ENCODE peak calls at places on chromosomes 4 and X, in six cellular contexts. G is IMR-90, P is OCI-LY7, I is right atrium auricular region, B is GM23248, H is tibial artery. Z is an unnamed sample.

GRCh38 chrX:98654565-98654964 is 1755.5 kb downstream of the PCDH19 start:
- DNase-seq in I (no peak), P (no peak), H (no peak), B (no peak), G (no peak), Z (no peak)

GRCh38 chrX:69137371-69137881 is 27.8 kb downstream of the PJA1 start:
- DNase-seq in G (peak; percentile 75), I (no peak), B (peak; percentile 64), H (no peak), P (no peak), Z (no peak)

GRCh38 chr4:1323635-1324442 is 23.2 kb upstream of the UVSSA start:
- DNase-seq in B (peak; percentile 85), G (peak; percentile 97), P (no peak), I (no peak), H (no peak), Z (no peak)

GRCh38 chr4:68489338-68489737 is 42.1 kb downstream of the TMPRSS11E start:
- DNase-seq in G (no peak), B (no peak), H (peak; percentile 54), I (no peak), P (no peak), Z (no peak)

GRCh38 chr4:169774466-169775445 is 17.0 kb upstream of the HPF1 start:
- DNase-seq in B (peak; percentile 16), G (no peak), H (no peak), P (no peak), I (no peak), Z (peak; percentile 12)

GRCh38 chr4:94175553-94176260 is 32.0 kb upstream of the SMARCAD1 start:
- DNase-seq in G (no peak), B (no peak), H (no peak), I (no peak), P (no peak), Z (no peak)

GRCh38 chr4:81421346-81422218 is 50.1 kb downstream of the RASGEF1B start:
- DNase-seq in I (no peak), B (peak; percentile 36), P (peak; percentile 57), H (no peak), G (peak; percentile 56), Z (no peak)

GRCh38 chr4:108651068-108651794 is 832 bp downstream of the OSTC start:
- DNase-seq in G (peak; percentile 72), B (peak; percentile 93), P (peak; percentile 45), H (no peak), I (no peak), Z (no peak)

GRCh38 chr4:8152865-8153257 is 5.8 kb downstream of the ABLIM2 start:
- DNase-seq in B (no peak), G (no peak), H (no peak), P (no peak), I (no peak), Z (no peak)

GRCh38 chr4:168781341-168781740 is 228.7 kb downstream of the CBR4 start:
- DNase-seq in P (no peak), I (no peak), G (no peak), B (no peak), H (no peak), Z (no peak)

GRCh38 chr4:41258783-41259182 is 2.1 kb downstream of the UCHL1 start:
- DNase-seq in G (peak; percentile 86), I (peak; percentile 61), P (peak; percentile 71), B (peak; percentile 82), H (no peak), Z (no peak)

GRCh38 chr4:3462790-3463415 is at the start of gene DOK7:
- DNase-seq in P (no peak), H (peak; percentile 85), G (no peak), B (peak; percentile 17), I (no peak), Z (no peak)

GRCh38 chrX:45952030-45952429 is 593.2 kb downstream of the ZNF674 start:
- DNase-seq in I (no peak), B (no peak), P (no peak), G (no peak), H (no peak), Z (no peak)

GRCh38 chr4:10688022-10688421 is 3.5 kb upstream of the CLNK start:
- DNase-seq in P (no peak), B (no peak), H (no peak), G (no peak), I (no peak), Z (no peak)

GRCh38 chr4:41361831-41362646 is 105.3 kb downstream of the UCHL1 start:
- DNase-seq in H (no peak), G (no peak), P (no peak), B (peak; percentile 36), I (no peak), Z (no peak)

GRCh38 chr4:81682492-81682891 is 210.8 kb upstream of the RASGEF1B start:
- DNase-seq in B (no peak), I (no peak), H (no peak), P (no peak), G (no peak), Z (no peak)

GRCh38 chrX:16239211-16239610 is 71.9 kb downstream of the MAGEB17 start:
- DNase-seq in P (no peak), I (no peak), G (peak; percentile 88), H (no peak), B (peak; percentile 64), Z (no peak)

GRCh38 chr4:71239365-71239764 is 99.5 kb upstream of the SLC4A4 start:
- DNase-seq in P (no peak), H (no peak), G (peak; percentile 66), B (peak; percentile 66), I (no peak), Z (no peak)

GRCh38 chr4:183287309-183287659 is 32.8 kb downstream of the CLDN22 start:
- DNase-seq in I (no peak), P (no peak), H (no peak), G (no peak), B (no peak), Z (no peak)

GRCh38 chr4:93384897-93385296 is 443.7 kb upstream of the ATOH1 start:
- DNase-seq in H (no peak), P (no peak), G (peak; percentile 81), I (no peak), B (no peak), Z (no peak)

GRCh38 chrX:55767100-55767499 is 49.6 kb downstream of the RRAGB start:
- DNase-seq in G (peak; percentile 31), I (no peak), B (peak; percentile 5), P (no peak), H (no peak), Z (no peak)

GRCh38 chr4:8247047-8247930 is 22.3 kb upstream of the HTRA3 start:
- DNase-seq in G (no peak), P (no peak), B (peak; percentile 21), I (peak; percentile 96), H (no peak), Z (no peak)

GRCh38 chrX:121854614-121854911 is 807.2 kb downstream of the GLUD2 start:
- DNase-seq in P (no peak), G (no peak), I (no peak), B (no peak), H (no peak), Z (no peak)

GRCh38 chr4:1239141-1239948 is 9.6 kb downstream of the CTBP1 start:
- DNase-seq in I (no peak), P (no peak), B (no peak), H (peak; percentile 57), G (no peak), Z (peak; percentile 7)

GRCh38 chr4:103197765-103198110 is 405 bp downstream of the CENPE start:
- DNase-seq in B (no peak), H (no peak), P (no peak), I (no peak), G (no peak), Z (no peak)

GRCh38 chr4:132275583-132276121 is 873.4 kb upstream of the PCDH10 start:
- DNase-seq in I (no peak), H (no peak), B (no peak), P (no peak), G (no peak), Z (no peak)

GRCh38 chr4:132276989-132277388 is 872.1 kb upstream of the PCDH10 start:
- DNase-seq in G (no peak), P (no peak), H (no peak), B (no peak), I (no peak), Z (no peak)

DNA sequence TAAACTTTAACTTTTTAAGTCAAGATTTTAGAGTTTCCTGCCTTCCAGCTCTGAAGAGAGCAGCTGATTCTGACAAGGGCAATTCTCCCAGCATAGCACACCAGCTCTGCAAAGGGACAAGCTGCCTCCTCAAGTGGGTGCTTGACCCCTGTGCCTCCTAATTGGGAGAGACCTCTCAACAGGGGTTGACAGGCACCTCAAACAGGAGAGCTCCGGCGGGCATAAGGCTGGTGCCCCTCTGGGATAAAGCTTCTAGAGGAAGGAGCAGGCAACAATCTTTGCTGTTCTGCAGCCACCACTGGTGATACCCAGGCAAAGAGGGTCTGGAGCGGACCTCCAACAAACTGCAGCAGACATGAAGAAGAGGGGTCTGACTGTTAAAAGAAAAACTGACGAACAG is 872.9 kb upstream of the PCDH10 start:
- DNase-seq in P (no peak), H (no peak), B (no peak), G (no peak), I (no peak), Z (no peak)
- H3K9me3 ChIP-seq in P (peaks cover 53% of the 10 kb centered on the region), H (no peaks in the 10 kb centered on the region), B (no peaks in the 10 kb centered on the region), G (no peaks in the 10 kb centered on the region), I (no peaks in the 10 kb centered on the region), Z (no peaks in the 10 kb centered on the region)

GRCh38 chrX:97266406-97267121 is 382.9 kb downstream of the RPA4 start:
- DNase-seq in G (no peak), P (no peak), B (no peak), I (no peak), H (no peak), Z (no peak)

GRCh38 chrX:97267916-97268680 is 384.4 kb downstream of the RPA4 start:
- DNase-seq in P (no peak), G (peak; percentile 14), B (peak; percentile 16), I (no peak), H (no peak), Z (no peak)

DNA sequence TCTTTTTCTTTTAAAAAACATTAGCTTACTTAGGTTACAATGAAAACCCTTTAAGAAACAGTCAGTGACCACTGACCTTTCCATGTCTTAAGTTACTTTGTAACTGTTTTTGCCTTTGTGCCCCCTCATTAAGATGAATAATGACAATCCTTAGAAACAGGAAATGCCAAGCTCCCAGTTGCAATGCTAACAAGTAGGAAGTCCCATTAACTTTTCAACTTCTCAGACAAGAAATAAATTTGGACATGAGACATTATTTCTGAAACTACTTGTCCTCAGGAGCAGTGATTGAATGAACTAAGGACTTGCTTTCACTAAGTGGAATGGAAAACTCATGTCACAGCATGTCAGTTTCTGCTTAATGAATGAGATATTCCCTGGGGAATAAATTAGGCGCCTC is 383.7 kb downstream of the RPA4 start:
- DNase-seq in G (peak; percentile 9), P (no peak), H (no peak), I (no peak), B (peak; percentile 4), Z (no peak)
- H3K9me3 ChIP-seq in G (no peaks in the 10 kb centered on the region), P (no peaks in the 10 kb centered on the region), H (no peaks in the 10 kb centered on the region), I (no peaks in the 10 kb centered on the region), B (no peaks in the 10 kb centered on the region), Z (no peaks in the 10 kb centered on the region)

DNA sequence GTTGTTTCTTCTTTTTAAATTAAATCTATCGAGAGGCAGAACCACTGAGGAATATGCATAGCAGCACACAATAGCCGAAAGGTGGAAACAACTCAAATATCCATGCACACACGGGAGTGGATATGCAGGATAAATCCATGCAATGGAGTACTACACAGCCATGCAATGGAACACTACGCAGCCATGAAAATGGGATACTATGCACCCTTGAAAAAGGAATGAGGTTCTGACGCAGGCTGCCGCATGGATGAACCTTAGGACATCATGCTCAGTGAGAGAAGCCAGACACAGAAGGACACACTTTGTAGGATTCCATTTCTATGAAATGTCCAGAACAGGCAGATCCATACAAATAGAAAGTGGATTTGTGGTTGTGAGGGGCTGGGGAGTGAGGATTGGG is 18.4 kb upstream of the P2RY8 start:
- DNase-seq in B (no peak), H (no peak), P (no peak), I (no peak), G (no peak), Z (no peak)
- H3K9me3 ChIP-seq in B (no peaks in the 10 kb centered on the region), H (no peaks in the 10 kb centered on the region), P (peaks cover 7% of the 10 kb centered on the region), I (peaks cover 9% of the 10 kb centered on the region), G (peaks cover 18% of the 10 kb centered on the region), Z (no peaks in the 10 kb centered on the region)

GRCh38 chrX:124862304-124862703 is 457.4 kb upstream of the TEX13C start:
- DNase-seq in H (no peak), G (no peak), B (no peak), I (no peak), P (no peak), Z (no peak)
- H3K9me3 ChIP-seq in H (no peaks in the 10 kb centered on the region), G (no peaks in the 10 kb centered on the region), B (no peaks in the 10 kb centered on the region), I (no peaks in the 10 kb centered on the region), P (no peaks in the 10 kb centered on the region), Z (no peaks in the 10 kb centered on the region)